ENCODE peak calls at places on chromosome 21, in nine cellular contexts. M is stimulated activated CD8-positive, alpha-beta memory T cell treated with anti-CD3 and anti-CD28 coated beads, Interleukin-2, amount 100 ng/mL, for 48 hours; T is H9; P is pancreas; B is stimulated activated CD4-positive, alpha-beta T cell treated with anti-CD3 and anti-CD28 coated beads, TNF-alpha, amount 100 ng/mL, for 24 hours; L is ACHN; W is H7; O is H54; H is endothelial cell. A is an unnamed sample.

GRCh38 chr21:34360488-34361241 is 3.1 kb upstream of the KCNE2 start:
- DNase-seq in O (no peak), M (no peak), W (no peak), B (no peak), P (no peak), T (no peak), H (no peak), L (no peak), A (no peak)

GRCh38 chr21:20875741-20876140 is 122.5 kb upstream of the NCAM2 start:
- DNase-seq in M (no peak), P (no peak), L (no peak), W (no peak), H (no peak), T (no peak), B (no peak), O (no peak), A (no peak)

GRCh38 chr21:16579538-16579937 is 849.8 kb downstream of the USP25 start:
- DNase-seq in W (no peak), L (no peak), H (no peak), B (no peak), T (no peak), O (no peak), M (no peak), P (no peak), A (no peak)

GRCh38 chr21:34020934-34021553 is 52.3 kb upstream of the MRPS6 start:
- DNase-seq in P (no peak), O (no peak), H (no peak), W (no peak), B (no peak), M (no peak), L (no peak), T (no peak), A (no peak)

GRCh38 chr21:17818158-17819113 is 720 bp downstream of the C21orf91 start:
- DNase-seq in P (peak), O (peak), M (peak), T (peak), W (no peak), H (peak), B (peak), L (peak), A (peak)

GRCh38 chr21:33259428-33259827 is 6.7 kb upstream of the IL10RB start:
- DNase-seq in M (no peak), H (no peak), T (no peak), L (no peak), P (no peak), B (no peak), W (no peak), O (no peak), A (no peak)

GRCh38 chr21:38787461-38788274 is 18.1 kb upstream of the ETS2 start:
- DNase-seq in H (no peak), L (peak), T (peak), O (peak), M (no peak), P (peak), W (peak), B (no peak), A (peak)

GRCh38 chr21:45386728-45387371 is 18.1 kb upstream of the COL18A1 start:
- DNase-seq in H (peak), P (peak), L (peak), B (no peak), M (no peak), T (no peak), O (peak), W (no peak), A (peak)

A was measured in left lung.